ENCODE peak calls at places on chromosomes 3 and 15, in four cellular contexts. R is vagina, Q is GM23338, W is HCT116. I is an unnamed sample.

GRCh38 chr3:111249421-111249820 is 177.8 kb downstream of the NECTIN3 start:
- DNase-seq in R (no peak), Q (no peak), W (no peak), I (no peak)

GRCh38 chr3:3902156-3902555 is 102.9 kb downstream of the LRRN1 start:
- DNase-seq in W (no peak), R (no peak), Q (no peak), I (no peak)

GRCh38 chr3:115401891-115402501 is 221.3 kb upstream of the GAP43 start:
- DNase-seq in R (no peak), Q (no peak), W (no peak), I (no peak)

GRCh38 chr15:73751481-73751880 is 1.7 kb downstream of the INSYN1 start:
- DNase-seq in R (no peak), W (no peak), Q (peak), I (no peak)

GRCh38 chr3:98644168-98644567 is 50.8 kb upstream of the CPOX start:
- DNase-seq in W (no peak), Q (no peak), R (no peak), I (no peak)

GRCh38 chr3:58048301-58048700 is 40.1 kb downstream of the FLNB start:
- DNase-seq in Q (no peak), R (no peak), W (no peak), I (no peak)

GRCh38 chr3:60094392-60094947 is 1044.6 kb upstream of the CFAP20DC start:
- DNase-seq in R (no peak), Q (no peak), W (no peak), I (no peak)

GRCh38 chr3:27166888-27167287 is 202.3 kb downstream of the NEK10 start:
- DNase-seq in R (no peak), W (no peak), Q (peak), I (no peak)

GRCh38 chr3:65636326-65636725 is 402.4 kb downstream of the MAGI1 start:
- DNase-seq in R (no peak), W (no peak), Q (no peak), I (no peak)

GRCh38 chr3:65638301-65638700 is 400.4 kb downstream of the MAGI1 start:
- DNase-seq in W (no peak), R (no peak), Q (no peak), I (no peak)

GRCh38 chr3:65635661-65636060 is 403.1 kb downstream of the MAGI1 start:
- DNase-seq in W (no peak), R (no peak), Q (no peak), I (no peak)

GRCh38 chr3:65632409-65632808 is 406.3 kb downstream of the MAGI1 start:
- DNase-seq in W (no peak), Q (no peak), R (no peak), I (no peak)

GRCh38 chr3:65633018-65633417 is 405.7 kb downstream of the MAGI1 start:
- DNase-seq in Q (no peak), R (no peak), W (no peak), I (no peak)
- H3K27ac ChIP-seq in Q (no peak), R (no peak), W (no peak), I (no peak)

GRCh38 chr3:142866841-142867631 is 21.8 kb downstream of the PCOLCE2 start:
- DNase-seq in W (peak), R (no peak), Q (peak), I (no peak)
- TF ChIP-seq CTCF in W (peak), R (no peak), Q (peak), I (no peak)

DNA sequence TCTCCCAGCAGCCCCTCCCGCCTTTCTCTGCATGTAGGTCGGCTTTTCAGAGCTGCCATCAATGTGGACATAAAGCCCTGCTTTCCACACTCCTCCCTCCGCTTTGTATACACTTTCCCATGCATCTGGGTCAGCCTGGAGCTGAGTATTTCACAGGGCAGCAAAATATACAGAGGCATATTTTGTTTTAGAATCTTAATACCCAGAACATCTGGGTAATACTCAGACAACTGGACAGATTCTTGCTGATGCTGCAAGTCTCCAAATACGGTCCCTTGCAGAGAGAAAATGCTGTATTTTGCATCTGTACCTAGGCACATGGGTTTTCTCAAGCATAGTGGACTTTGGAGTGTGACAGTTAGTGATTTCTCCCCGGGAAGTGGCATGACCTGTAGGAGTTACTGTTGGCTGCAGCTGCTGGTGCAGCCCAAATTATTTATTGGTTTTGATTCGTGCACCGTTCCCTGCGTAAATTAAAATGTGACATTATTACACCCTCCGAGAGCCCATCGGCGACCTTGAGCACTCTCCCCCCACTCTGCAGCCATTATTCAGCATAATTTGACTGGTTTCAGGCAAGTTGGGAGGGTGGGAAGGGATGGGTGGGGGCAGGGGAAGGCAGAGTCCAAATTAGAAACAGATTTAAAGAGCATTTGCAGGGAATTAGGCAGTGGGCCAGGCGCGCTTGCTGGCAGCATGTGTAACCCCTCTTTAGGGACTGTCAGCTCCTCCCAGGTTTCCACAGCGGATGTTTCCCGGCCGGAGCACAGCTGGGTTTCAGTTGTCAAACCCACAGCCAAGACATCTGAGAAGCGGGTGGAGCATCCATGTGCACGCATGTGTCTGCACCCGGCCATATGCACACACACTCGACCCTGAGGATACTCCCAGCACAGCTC is 100.8 kb downstream of the CPN2 start:
- DNase-seq in W (no peak), Q (no peak), R (peak), I (no peak)
- TF ChIP-seq POLR2AphosphoS5 in W (no peak), Q (no peak), R (no peak), I (no peak)

DNA sequence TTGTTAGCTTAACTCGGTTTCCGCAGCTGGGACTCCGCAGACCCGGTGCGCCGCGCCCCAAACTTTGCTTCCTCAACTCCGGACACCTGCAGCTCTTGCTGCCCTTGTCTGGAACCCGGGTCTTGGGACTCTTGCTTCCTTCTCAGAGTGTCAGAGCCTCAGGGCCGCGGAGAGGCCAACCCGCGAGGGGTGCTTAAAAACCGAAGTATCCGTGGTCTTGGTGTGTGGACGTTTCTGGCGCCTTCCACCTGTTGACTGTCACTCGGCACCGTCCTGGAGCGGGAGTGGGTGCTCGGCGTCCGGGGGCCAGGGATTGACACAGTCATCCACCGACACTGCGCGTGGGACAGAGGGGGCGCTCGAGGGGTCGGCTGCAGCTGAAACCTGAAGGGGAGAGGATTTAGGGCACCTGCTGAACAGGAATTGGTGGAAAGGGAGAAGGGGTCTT is 386 bp downstream of the SQOR start:
- DNase-seq in Q (peak), W (no peak), R (no peak), I (peak)
- H3K27ac ChIP-seq in Q (no peak), W (peak), R (peak), I (peak)

DNA sequence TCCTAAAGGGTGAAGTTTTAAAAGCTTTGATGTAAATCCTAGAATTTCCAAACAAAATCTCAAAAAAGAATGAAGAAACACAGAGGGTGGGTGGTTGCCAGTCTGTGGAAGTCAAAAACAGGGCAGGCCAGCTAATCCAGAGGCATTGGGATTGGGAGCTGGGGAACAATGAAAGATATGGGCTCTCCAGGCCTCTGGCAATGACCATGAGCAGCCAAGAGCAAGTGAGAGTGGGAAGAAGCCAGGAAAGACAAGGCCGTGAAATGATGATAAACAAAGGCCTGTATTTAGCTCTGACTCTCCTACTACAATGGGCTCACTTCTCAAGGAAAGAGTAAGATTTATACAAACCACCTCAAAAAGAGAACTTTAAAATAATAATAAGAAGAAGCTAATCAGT is 248.5 kb downstream of the ZMAT3 start:
- DNase-seq in R (no peak), Q (no peak), W (no peak), I (no peak)
- TF ChIP-seq CTCF in R (no peak), Q (no peak), W (no peak), I (no peak)

DNA sequence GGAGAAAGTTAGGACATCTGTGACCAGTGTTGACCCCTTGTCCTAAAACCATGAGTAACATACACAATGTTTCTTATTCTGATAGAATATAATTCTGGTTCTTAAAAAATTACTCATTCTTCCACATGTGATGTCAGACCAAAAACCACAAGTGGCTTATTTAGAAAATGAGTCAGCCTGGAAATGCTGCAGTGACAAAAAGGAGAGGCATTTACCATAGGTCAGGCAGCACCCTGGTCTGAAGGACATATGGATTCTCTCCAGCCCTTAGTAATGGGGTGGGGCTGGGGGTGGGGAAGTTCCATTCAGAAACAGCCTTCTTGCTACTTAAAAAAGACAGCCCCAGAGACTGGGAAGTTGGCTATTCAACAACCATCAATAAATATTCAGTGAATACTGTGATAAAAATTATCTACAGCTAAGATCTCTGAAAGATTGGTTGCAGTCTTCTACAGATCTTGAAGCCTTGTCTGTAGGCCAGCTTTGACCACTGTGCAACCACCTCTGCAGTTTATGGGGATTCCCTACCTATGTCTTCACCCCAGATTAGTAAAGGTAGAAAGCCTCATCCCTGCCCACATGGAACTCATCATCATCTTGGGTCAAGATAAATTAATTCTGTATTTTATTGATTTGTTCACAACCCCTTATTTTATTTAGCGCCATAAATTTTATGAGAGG is 34.9 kb upstream of the TIMP4 start:
- DNase-seq in W (peak), Q (no peak), R (no peak), I (no peak)
- TF ChIP-seq POLR2AphosphoS5 in W (peak), Q (no peak), R (peak), I (no peak)

GRCh38 chr15:53625962-53626845 is 133.3 kb downstream of the WDR72 start:
- DNase-seq in W (no peak), R (no peak), Q (peak), I (no peak)

GRCh38 chr15:53625260-53625659 is 134.2 kb downstream of the WDR72 start:
- DNase-seq in W (no peak), R (no peak), Q (peak), I (no peak)

DNA sequence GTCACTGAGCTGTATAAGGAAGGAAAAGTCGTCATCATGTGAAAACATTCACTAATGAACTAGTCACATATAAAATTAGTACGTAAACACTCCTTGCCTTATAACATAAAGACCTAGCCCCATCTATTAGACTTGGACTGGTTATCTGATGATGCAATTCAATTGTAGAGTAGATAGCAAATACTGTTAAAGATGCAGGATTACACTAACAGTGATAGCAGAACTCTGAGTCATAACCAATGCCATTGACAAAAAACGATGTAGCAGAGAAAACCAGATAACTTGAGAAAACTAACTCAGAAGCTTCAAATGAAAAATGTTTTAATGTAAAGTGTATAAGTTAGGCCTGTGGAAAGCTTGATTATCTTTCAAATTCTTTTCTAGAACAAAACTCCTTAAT is 132.2 kb downstream of the WDR72 start:
- DNase-seq in W (no peak), Q (no peak), R (no peak), I (no peak)
- H3K27ac ChIP-seq in W (no peak), Q (no peak), R (no peak), I (no peak)

DNA sequence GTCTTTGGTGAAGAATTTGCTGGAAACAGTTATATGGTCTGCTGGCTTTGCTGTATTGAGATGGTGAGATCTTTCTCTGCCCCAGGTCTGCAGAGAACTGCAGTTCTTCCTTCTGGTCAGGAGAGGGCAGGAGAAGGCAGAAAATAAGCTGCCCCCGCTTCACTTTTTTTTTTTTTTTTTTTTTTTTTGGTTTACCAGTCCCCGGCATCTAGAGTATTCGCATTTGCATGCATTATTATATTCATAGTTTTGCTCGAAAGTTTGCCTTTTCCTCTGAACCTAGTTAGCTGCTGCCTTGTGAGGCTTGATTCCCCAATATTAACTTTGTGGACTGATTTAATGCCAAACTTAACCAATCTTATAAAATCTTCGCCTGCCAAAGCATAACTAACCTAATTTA is 10.6 kb upstream of the PARL start:
- DNase-seq in Q (peak), R (no peak), W (peak), I (peak)
- TF ChIP-seq CTCF in Q (peak), R (peak), W (peak), I (peak)

DNA sequence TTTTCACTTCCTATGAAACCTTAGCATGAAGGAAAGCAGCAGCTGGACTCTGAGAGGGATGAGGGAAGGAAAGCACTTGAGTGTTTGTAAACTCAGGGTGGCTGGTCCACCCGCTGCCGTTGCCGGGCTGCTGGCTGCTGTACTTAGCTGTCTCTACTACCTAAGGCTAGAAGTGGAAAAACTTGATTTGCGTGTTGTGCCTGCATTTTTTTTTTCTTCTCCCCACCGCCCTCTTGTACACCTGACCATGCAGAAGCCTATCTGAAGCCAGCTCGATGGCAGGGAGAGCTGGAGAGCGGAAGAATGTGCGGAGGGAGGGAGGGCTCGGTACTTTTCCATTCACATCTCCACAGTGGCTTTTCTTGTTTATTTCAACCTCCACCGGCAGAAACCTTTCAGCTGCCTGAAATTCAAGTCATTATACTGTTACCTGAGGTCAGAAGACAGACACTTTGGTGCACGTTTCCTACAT is 4.8 kb upstream of the BCL6 start:
- DNase-seq in W (peak), Q (peak), R (no peak), I (peak)
- TF ChIP-seq POLR2AphosphoS5 in W (peak), Q (no peak), R (peak), I (peak)

GRCh38 chr15:67110400-67110799 is 45.0 kb downstream of the SMAD3 start:
- DNase-seq in R (no peak), W (no peak), Q (no peak), I (no peak)

GRCh38 chr15:67110958-67111864 is 45.8 kb downstream of the SMAD3 start:
- DNase-seq in Q (no peak), R (no peak), W (no peak), I (no peak)

GRCh38 chr15:67108122-67108871 is 42.9 kb downstream of the SMAD3 start:
- DNase-seq in Q (no peak), R (no peak), W (no peak), I (no peak)

GRCh38 chr15:67107014-67107812 is 41.8 kb downstream of the SMAD3 start:
- DNase-seq in Q (no peak), W (peak), R (no peak), I (peak)

DNA sequence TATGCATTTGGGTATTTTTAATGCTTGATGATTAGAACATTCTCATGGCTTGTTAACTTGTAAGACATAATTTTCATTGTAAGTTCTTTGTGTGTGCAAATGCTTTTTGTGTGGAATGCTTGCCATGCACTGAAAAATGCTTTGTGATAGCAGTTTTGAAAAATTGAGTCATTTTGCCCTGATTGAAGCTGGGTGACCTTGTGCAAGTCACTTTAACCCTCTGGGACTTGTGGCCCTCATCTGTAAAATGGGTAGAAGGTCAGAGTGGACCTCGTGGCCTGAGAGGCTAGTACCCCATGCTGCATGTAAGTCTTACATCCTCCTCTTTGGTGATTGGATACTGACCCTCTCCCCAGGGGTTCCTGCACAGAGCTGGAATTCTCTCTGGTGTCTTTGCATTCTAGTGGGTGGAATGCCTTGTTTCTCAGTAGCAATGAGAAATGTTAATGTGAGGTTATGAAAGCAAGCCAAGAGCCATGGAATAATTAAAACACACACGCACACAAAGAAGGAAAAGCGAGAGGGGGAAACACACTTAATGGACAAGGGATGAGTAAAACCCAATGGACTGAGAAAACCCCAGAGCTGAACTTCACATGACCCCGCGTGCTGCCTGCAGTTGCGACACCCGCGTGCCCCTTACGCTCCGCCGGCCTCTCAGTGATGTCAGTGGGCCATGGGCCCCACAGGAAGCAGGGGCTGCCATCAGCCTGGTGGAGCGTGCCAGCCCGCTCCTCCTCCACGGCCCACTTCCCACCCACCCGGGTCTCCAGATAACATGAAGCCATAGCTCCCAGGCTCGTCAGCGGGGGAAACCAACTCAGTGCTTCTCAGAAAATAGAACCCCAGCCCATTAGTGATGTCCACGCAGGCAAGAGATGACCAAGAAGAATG is 44.0 kb downstream of the SMAD3 start:
- DNase-seq in R (no peak), Q (peak), W (no peak), I (no peak)
- H3K27ac ChIP-seq in R (peak), Q (no peak), W (peak), I (peak)

I was measured in prostate gland.